ENCODE peak calls at places on chromosomes 13 and 19, in five cellular contexts. D, M, K, L and W are unnamed samples.

GRCh38 chr19:38733493-38734175 is 10.6 kb downstream of the CAPN12 start:
- DNase-seq in D (peak), K (no peak), L (no peak), M (no peak), W (peak)

GRCh38 chr19:31347828-31348314 is 1.4 kb downstream of the TSHZ3 start:
- DNase-seq in M (no peak), K (no peak), L (no peak), D (no peak), W (no peak)

GRCh38 chr19:16739546-16739945 is 19.9 kb downstream of the NWD1 start:
- DNase-seq in K (no peak), L (peak), D (no peak), M (no peak), W (no peak)

GRCh38 chr13:36395280-36395679 is 37.0 kb upstream of the CCNA1 start:
- DNase-seq in K (peak), M (peak), D (no peak), L (no peak), W (peak)

GRCh38 chr19:35206379-35206778 is 22.2 kb downstream of the FAM187B start:
- DNase-seq in K (no peak), L (no peak), D (no peak), M (no peak), W (no peak)

GRCh38 chr13:111911754-111912452 is 155.0 kb upstream of the SOX1 start:
- DNase-seq in L (no peak), D (peak), M (no peak), K (no peak), W (no peak)

GRCh38 chr19:52640916-52641315 is 2.8 kb upstream of the ZNF83 start:
- DNase-seq in D (no peak), L (no peak), K (no peak), M (no peak), W (no peak)

GRCh38 chr19:39660661-39661060 is 4.9 kb downstream of the LGALS16 start:
- DNase-seq in M (no peak), D (no peak), K (no peak), L (no peak), W (no peak)

GRCh38 chr13:42078113-42078769 is 29.8 kb downstream of the DGKH start:
- DNase-seq in D (no peak), M (no peak), K (no peak), L (no peak), W (no peak)

GRCh38 chr19:14576363-14576762 is 4.5 kb upstream of the NDUFB7 start:
- DNase-seq in K (no peak), M (no peak), L (no peak), D (no peak), W (no peak)

GRCh38 chr19:2294377-2295335 is 12.7 kb upstream of the PEAK3 start:
- DNase-seq in L (no peak), M (peak), K (peak), D (peak), W (no peak)

GRCh38 chr19:45340232-45340898 is at the start of gene KLC3:
- DNase-seq in K (no peak), L (peak), M (no peak), D (no peak), W (no peak)

GRCh38 chr13:99459101-99459500 is 42.2 kb upstream of the TM9SF2 start:
- DNase-seq in L (no peak), D (no peak), K (no peak), M (no peak), W (no peak)

GRCh38 chr13:80563451-80563850 is 222.5 kb upstream of the SPRY2 start:
- DNase-seq in D (no peak), L (no peak), K (no peak), M (no peak), W (no peak)

GRCh38 chr19:35362261-35363000 is 4.2 kb downstream of the FFAR3 start:
- DNase-seq in D (peak), K (no peak), L (no peak), M (no peak), W (no peak)

GRCh38 chr13:41457589-41458186 is 338 bp downstream of the RGCC start:
- DNase-seq in M (no peak), L (no peak), D (peak), K (no peak), W (no peak)

GRCh38 chr13:106376411-106377112 is 158.9 kb downstream of the EFNB2 start:
- DNase-seq in M (peak), D (no peak), K (peak), L (no peak), W (peak)

GRCh38 chr13:28339419-28339818 is 155.5 kb downstream of the FLT1 start:
- DNase-seq in M (no peak), K (peak), D (no peak), L (no peak), W (no peak)

GRCh38 chr13:40221460-40222201 is 444.8 kb downstream of the FOXO1 start:
- DNase-seq in D (no peak), L (no peak), M (no peak), K (peak), W (peak)

GRCh38 chr13:110633776-110634175 is 18.4 kb downstream of the NAXD start:
- DNase-seq in L (no peak), K (no peak), D (no peak), M (no peak), W (no peak)

GRCh38 chr13:41520016-41520698 is 62.8 kb downstream of the RGCC start:
- DNase-seq in M (no peak), D (no peak), L (no peak), K (no peak), W (no peak)

GRCh38 chr13:48070942-48071341 is 24.0 kb downstream of the MED4 start:
- DNase-seq in L (no peak), K (no peak), M (no peak), D (no peak), W (no peak)

GRCh38 chr13:51425410-51426042 is 27.3 kb downstream of the INTS6 start:
- DNase-seq in L (no peak), D (no peak), M (peak), K (peak), W (no peak)

GRCh38 chr13:97856001-97856675 is 97.3 kb upstream of the IPO5 start:
- DNase-seq in D (peak), K (peak), M (no peak), L (no peak), W (no peak)

GRCh38 chr13:40126301-40127085 is 471.0 kb downstream of the COG6 start:
- DNase-seq in L (no peak), M (no peak), D (no peak), K (no peak), W (no peak)

GRCh38 chr13:31946091-31946770 is 85.3 kb upstream of the FRY start:
- DNase-seq in L (no peak), K (peak), D (no peak), M (peak), W (no peak)

GRCh38 chr19:12521996-12522395 is 29.3 kb downstream of the ZNF564 start:
- DNase-seq in L (no peak), M (no peak), K (no peak), D (no peak), W (no peak)

GRCh38 chr13:106610511-106610910 is 42.6 kb upstream of the ARGLU1 start:
- DNase-seq in K (peak), M (no peak), D (no peak), L (no peak), W (peak)